ENCODE peak calls at places on chromosomes 7 and 10, in nine cellular contexts. D is PC-3; S is fibroblast of lung; V is Peyer's patch; Y is left ventricle myocardium inferior; B is sigmoid colon; G is ovary; O is brain microvascular endothelial cell; A is CD8-positive, alpha-beta memory T cell. R is an unnamed sample.
A peak's percentile ranks its signal among the peaks of the same experiment; 100 is the strongest.

GRCh38 chr10:57338823-57339558 is 928.7 kb downstream of the IPMK start:
- DNase-seq in G (no peak), Y (no peak), S (peak; percentile 29), B (no peak), V (no peak), D (peak; percentile 86), O (peak; percentile 36), A (no peak), R (no peak)

GRCh38 chr7:92691578-92691977 is 101.4 kb upstream of the FAM133B start:
- DNase-seq in S (peak; percentile 60), O (peak; percentile 52), Y (no peak), G (no peak), D (peak; percentile 81), A (peak; percentile 23), V (no peak), B (no peak), R (no peak)

GRCh38 chr10:103276941-103277712 is at the start of gene INA:
- DNase-seq in A (no peak), Y (no peak), O (no peak), V (no peak), B (no peak), D (no peak), G (no peak), S (peak; percentile 45), R (no peak)

GRCh38 chr7:5417106-5418071 is 6.2 kb downstream of the TNRC18 start:
- DNase-seq in G (no peak), O (no peak), S (peak; percentile 39), V (no peak), A (no peak), D (peak; percentile 40), Y (no peak), B (no peak), R (no peak)

GRCh38 chr7:157900011-157900410 is 563.2 kb downstream of the DNAJB6 start:
- DNase-seq in O (no peak), G (no peak), S (no peak), V (no peak), A (no peak), D (no peak), Y (no peak), B (no peak), R (peak; percentile 33)

GRCh38 chr10:89242340-89242680 is 9.3 kb downstream of the LIPA start:
- DNase-seq in O (no peak), G (no peak), B (no peak), D (no peak), S (no peak), Y (no peak), V (no peak), A (no peak), R (no peak)

GRCh38 chr10:124083740-124084397 is 9.5 kb downstream of the CHST15 start:
- DNase-seq in G (no peak), Y (no peak), A (no peak), B (no peak), O (no peak), D (no peak), V (no peak), S (no peak), R (no peak)

GRCh38 chr10:79124066-79124465 is 55.3 kb downstream of the ZMIZ1 start:
- DNase-seq in A (no peak), V (no peak), O (no peak), Y (no peak), B (no peak), D (no peak), S (no peak), G (no peak), R (no peak)

GRCh38 chr10:92573091-92573797 is 649 bp downstream of the IDE start:
- DNase-seq in O (no peak), G (peak; percentile 45), Y (no peak), D (peak; percentile 42), V (peak; percentile 41), A (peak; percentile 11), S (peak; percentile 50), B (peak; percentile 72), R (no peak)

GRCh38 chr10:113222207-113222606 is 272.2 kb downstream of the TCF7L2 start:
- DNase-seq in B (no peak), D (no peak), G (no peak), A (no peak), S (peak; percentile 11), Y (no peak), O (no peak), V (no peak), R (no peak)

GRCh38 chr10:110425684-110426293 is 71.9 kb upstream of the DUSP5 start:
- DNase-seq in Y (no peak), B (no peak), A (no peak), V (no peak), S (peak; percentile 99), G (no peak), O (peak; percentile 96), D (peak; percentile 61), R (no peak)

GRCh38 chr7:131619336-131620305 is 63.2 kb upstream of the PODXL start:
- DNase-seq in S (no peak), V (no peak), B (no peak), A (no peak), O (no peak), G (no peak), D (peak; percentile 50), Y (no peak), R (no peak)

GRCh38 chr7:28272461-28272877 is 91.9 kb upstream of the JAZF1 start:
- DNase-seq in A (peak; percentile 1), Y (peak; percentile 20), S (peak; percentile 47), V (peak; percentile 48), G (peak; percentile 55), O (peak; percentile 47), B (peak; percentile 70), D (peak; percentile 17), R (peak; percentile 45)

GRCh38 chr7:4186513-4186780 is 495.6 kb upstream of the FOXK1 start:
- DNase-seq in D (no peak), A (no peak), S (no peak), B (no peak), G (no peak), Y (no peak), V (no peak), O (no peak), R (no peak)

GRCh38 chr7:5629941-5630340 is 151.5 kb downstream of the RNF216 start:
- DNase-seq in Y (no peak), V (no peak), B (no peak), A (peak; percentile 9), D (peak; percentile 85), S (peak; percentile 76), O (peak; percentile 75), G (no peak), R (no peak)

GRCh38 chr7:99141756-99142726 is 1.9 kb downstream of the SMURF1 start:
- DNase-seq in D (peak; percentile 47), O (peak; percentile 65), Y (peak; percentile 54), A (peak; percentile 53), V (peak; percentile 66), S (peak; percentile 86), G (peak; percentile 87), B (peak; percentile 81), R (peak; percentile 90)
- H3K27ac ChIP-seq in D (peak overlapping the region; percentile 40), O (peak overlapping the region; percentile 71), Y (peak overlapping the region; percentile 99), A (no peak overlapping the region), V (peak overlapping the region; percentile 100), S (peak overlapping the region; percentile 78), G (peak overlapping the region; percentile 74), B (peak overlapping the region; percentile 99), R (peak overlapping the region; percentile 100)

GRCh38 chr7:18756378-18757050 is 261.0 kb downstream of the HDAC9 start:
- DNase-seq in A (no peak), Y (no peak), O (no peak), B (no peak), V (no peak), G (no peak), D (no peak), S (no peak), R (no peak)

GRCh38 chr7:18754766-18755165 is 259.2 kb downstream of the HDAC9 start:
- DNase-seq in S (peak; percentile 68), O (peak; percentile 27), A (no peak), D (peak; percentile 39), G (no peak), B (no peak), Y (no peak), V (no peak), R (no peak)

GRCh38 chr7:18755793-18756192 is 260.2 kb downstream of the HDAC9 start:
- DNase-seq in V (no peak), D (no peak), Y (no peak), S (no peak), B (no peak), O (no peak), A (no peak), G (no peak), R (no peak)

GRCh38 chr7:18760046-18760445 is 264.5 kb downstream of the HDAC9 start:
- DNase-seq in O (no peak), B (no peak), D (no peak), Y (no peak), G (no peak), S (peak; percentile 39), A (no peak), V (no peak), R (no peak)

GRCh38 chr7:18753972-18754610 is 258.5 kb downstream of the HDAC9 start:
- DNase-seq in S (peak; percentile 99), B (no peak), A (no peak), V (no peak), Y (no peak), D (no peak), O (peak; percentile 95), G (no peak), R (no peak)
- H3K4me3 ChIP-seq in S (no peak overlapping the region), B (no peak overlapping the region), A (no peak overlapping the region), V (no peak overlapping the region), Y (no peak overlapping the region), D (no peak overlapping the region), O (peak overlapping the region; percentile 6), G (no peak overlapping the region), R (no peak overlapping the region)

DNA sequence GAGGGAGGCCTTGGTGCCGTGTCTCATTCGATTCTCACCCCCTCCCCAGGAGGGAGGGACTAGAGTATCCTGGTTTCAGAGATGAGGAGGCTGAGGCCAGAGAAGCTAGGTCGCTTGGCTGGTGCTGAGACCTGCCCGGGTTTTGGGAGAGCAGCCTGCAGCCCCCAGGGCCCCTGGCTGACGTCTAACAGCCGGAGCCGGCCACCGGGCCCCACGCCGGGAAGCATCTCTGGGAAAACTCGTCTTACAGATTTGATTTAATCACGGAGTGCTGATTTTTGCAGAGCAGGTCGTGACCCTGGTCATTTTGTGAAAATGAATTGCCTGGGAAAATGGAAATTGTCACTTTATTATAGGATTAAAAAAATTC is 97.5 kb downstream of the MICALL2 start:
- DNase-seq in V (no peak), G (no peak), S (no peak), O (no peak), D (no peak), A (no peak), Y (no peak), B (peak; percentile 7), R (no peak)
- H3K27me3 ChIP-seq in V (no peaks in the 10 kb centered on the region), G (no peaks in the 10 kb centered on the region), S (peaks cover 5% of the 10 kb centered on the region), O (peaks cover 4% of the 10 kb centered on the region), D (peaks cover 9% of the 10 kb centered on the region), A (peaks cover 6% of the 10 kb centered on the region), Y (peaks cover 63% of the 10 kb centered on the region), B (peaks cover 5% of the 10 kb centered on the region), R (peaks cover 76% of the 10 kb centered on the region)

DNA sequence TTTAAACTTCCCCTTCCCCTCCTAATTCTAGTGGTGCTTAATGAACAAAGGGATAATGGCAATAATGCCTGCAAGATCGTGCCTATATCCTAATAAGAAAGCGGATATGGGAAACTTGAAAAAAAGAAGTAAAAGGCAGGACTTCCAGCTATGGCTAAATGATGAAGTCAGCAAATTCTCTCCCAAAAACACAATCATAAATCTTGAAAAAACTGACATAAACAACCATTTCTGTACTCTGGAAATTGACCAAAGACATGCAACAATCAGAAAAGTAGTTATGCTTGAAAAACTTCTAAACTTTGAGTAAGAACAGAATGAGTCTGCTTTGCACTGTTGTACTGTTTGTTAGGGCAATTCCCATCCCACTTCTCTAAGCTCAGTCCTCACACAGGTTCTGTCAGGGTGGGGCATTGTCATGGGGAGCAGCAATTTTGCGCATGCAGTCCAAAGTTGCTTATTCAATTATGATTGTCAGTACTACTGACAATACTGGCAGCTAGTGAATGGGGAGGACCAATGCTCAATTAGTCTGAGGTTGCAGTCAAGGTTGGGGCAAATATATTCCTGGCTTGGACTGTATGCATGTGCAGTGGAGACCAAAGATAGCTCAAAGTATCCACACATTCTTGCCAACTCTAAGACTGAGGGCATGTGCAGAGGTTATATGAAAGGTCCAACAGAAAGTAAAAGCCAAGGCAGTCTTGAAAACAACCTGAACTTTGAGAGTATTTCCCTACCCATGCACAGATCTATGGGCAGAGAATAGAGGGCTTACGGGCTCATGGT is 34.1 kb upstream of the ARHGAP22 start:
- DNase-seq in V (no peak), A (no peak), B (no peak), G (no peak), O (no peak), D (no peak), Y (no peak), S (no peak), R (no peak)
- H3K27ac ChIP-seq in V (no peak overlapping the region), A (no peak overlapping the region), B (peak overlapping the region; percentile 2), G (no peak overlapping the region), O (no peak overlapping the region), D (no peak overlapping the region), Y (peak overlapping the region; percentile 48), S (no peak overlapping the region), R (no peak overlapping the region)